ENCODE peak calls at places on chromosomes 4 and X, in six cellular contexts. V, W, L, X, H and P are unnamed samples.

GRCh38 chr4:41160856-41161255 is 53.5 kb downstream of the APBB2 start:
- DNase-seq in V (no peak), W (no peak), L (no peak), X (no peak), H (no peak), P (no peak)

GRCh38 chrX:4572652-4573051 is 859.2 kb upstream of the PRKX start:
- DNase-seq in V (no peak), W (peak), L (no peak), X (no peak), H (no peak), P (no peak)

GRCh38 chrX:50877310-50877709 is 33.2 kb upstream of the BMP15 start:
- DNase-seq in V (peak), W (no peak), L (no peak), X (no peak), H (no peak), P (no peak)

GRCh38 chr4:124537971-124538370 is 174.6 kb downstream of the ANKRD50 start:
- DNase-seq in V (no peak), W (no peak), L (no peak), X (no peak), H (no peak), P (no peak)

GRCh38 chrX:44872319-44872816 is 620 bp upstream of the KDM6A start:
- DNase-seq in V (peak), W (peak), L (no peak), X (peak), H (peak), P (no peak)

GRCh38 chr4:99945718-99946345 is 586 bp downstream of the DNAJB14 start:
- DNase-seq in V (peak), W (no peak), L (no peak), X (no peak), H (peak), P (no peak)

GRCh38 chr4:105924341-105924740 is 29.1 kb downstream of the NPNT start:
- DNase-seq in V (no peak), W (no peak), L (no peak), X (no peak), H (peak), P (no peak)

GRCh38 chr4:95180531-95181315 is 368.1 kb downstream of the UNC5C start:
- DNase-seq in V (no peak), W (no peak), L (no peak), X (no peak), H (no peak), P (no peak)

GRCh38 chr4:52212751-52213150 is 161.6 kb downstream of the SPATA18 start:
- DNase-seq in V (no peak), W (no peak), L (no peak), X (no peak), H (no peak), P (no peak)

GRCh38 chrX:36573720-36574119 is 434.4 kb upstream of the FAM47C start:
- DNase-seq in V (no peak), W (no peak), L (no peak), X (no peak), H (no peak), P (no peak)

GRCh38 chrX:130120321-130120731 is 10.0 kb upstream of the ELF4 start:
- DNase-seq in V (peak), W (no peak), L (no peak), X (no peak), H (no peak), P (no peak)

GRCh38 chr4:11051181-11051580 is 366.6 kb upstream of the CLNK start:
- DNase-seq in V (no peak), W (no peak), L (no peak), X (no peak), H (no peak), P (no peak)

GRCh38 chrX:14697453-14697852 is 168.1 kb downstream of the GLRA2 start:
- DNase-seq in V (peak), W (peak), L (no peak), X (peak), H (peak), P (no peak)

GRCh38 chrX:115560978-115561604 is at the start of gene PLS3:
- DNase-seq in V (peak), W (peak), L (peak), X (peak), H (peak), P (peak)

GRCh38 chr4:1711055-1711905 is 839 bp downstream of the SLBP start:
- DNase-seq in V (peak), W (no peak), L (peak), X (peak), H (no peak), P (no peak)